ENCODE peak calls at places on chromosomes 4 and X, in four cellular contexts. R, W, T and E are unnamed samples.

GRCh38 chrX:153885968-153886903 is at the start of gene L1CAM:
- DNase-seq in R (no peak), W (peak), T (no peak), E (no peak)

GRCh38 chr4:3307060-3307459 is 14.2 kb downstream of the RGS12 start:
- DNase-seq in R (no peak), W (no peak), T (peak), E (peak)

GRCh38 chr4:133555671-133556070 is 406.6 kb downstream of the PCDH10 start:
- DNase-seq in R (no peak), W (peak), T (no peak), E (no peak)

GRCh38 chr4:63524764-63525163 is 884.5 kb downstream of the TECRL start:
- DNase-seq in R (no peak), W (no peak), T (no peak), E (no peak)

GRCh38 chr4:113540859-113541258 is 220.7 kb downstream of the CAMK2D start:
- DNase-seq in R (peak), W (no peak), T (no peak), E (no peak)

GRCh38 chr4:99640676-99641075 is 17.0 kb downstream of the C4orf54 start:
- DNase-seq in R (no peak), W (no peak), T (no peak), E (no peak)

GRCh38 chr4:31984872-31985271 is 1264.7 kb downstream of the PCDH7 start:
- DNase-seq in R (no peak), W (peak), T (no peak), E (no peak)

GRCh38 chrX:30313322-30313721 is 4.1 kb upstream of the NR0B1 start:
- DNase-seq in R (no peak), W (no peak), T (no peak), E (no peak)

GRCh38 chrX:83008415-83008814 is 499.7 kb upstream of the POU3F4 start:
- DNase-seq in R (no peak), W (peak), T (no peak), E (no peak)

GRCh38 chr4:38020386-38020785 is 60.2 kb downstream of the PTTG2 start:
- DNase-seq in R (no peak), W (no peak), T (no peak), E (no peak)

GRCh38 chr4:126614456-126614855 is 1018.3 kb upstream of the INTU start:
- DNase-seq in R (no peak), W (no peak), T (no peak), E (no peak)

GRCh38 chr4:177573487-177573886 is 131.2 kb upstream of the AGA start:
- DNase-seq in R (no peak), W (peak), T (no peak), E (no peak)

GRCh38 chr4:78356251-78356650 is 195.3 kb upstream of the ANXA3 start:
- DNase-seq in R (no peak), W (no peak), T (no peak), E (no peak)

GRCh38 chr4:7872264-7872771 is 67.3 kb downstream of the AFAP1 start:
- DNase-seq in R (peak), W (peak), T (no peak), E (no peak)

GRCh38 chr4:37825943-37826281 is 574 bp upstream of the PGM2 start:
- DNase-seq in R (peak), W (no peak), T (no peak), E (no peak)

GRCh38 chr4:25977397-25978170 is 63.6 kb downstream of the SMIM20 start:
- DNase-seq in R (no peak), W (no peak), T (no peak), E (no peak)

GRCh38 chrX:12263211-12263610 is 124.9 kb downstream of the FRMPD4 start:
- DNase-seq in R (no peak), W (peak), T (no peak), E (no peak)

GRCh38 chr4:82562553-82562854 is 716 bp upstream of the TMEM150C start:
- DNase-seq in R (peak), W (no peak), T (no peak), E (no peak)

GRCh38 chrX:43560247-43560946 is 95.7 kb upstream of the MAOA start:
- DNase-seq in R (no peak), W (peak), T (no peak), E (no peak)

GRCh38 chrX:153888344-153888743 is 2.4 kb upstream of the L1CAM start:
- DNase-seq in R (no peak), W (no peak), T (no peak), E (no peak)

GRCh38 chr4:64822405-64822804 is 413.2 kb upstream of the TECRL start:
- DNase-seq in R (no peak), W (no peak), T (no peak), E (no peak)

GRCh38 chrX:64894454-64895038 is 81.7 kb downstream of the ZC4H2 start:
- DNase-seq in R (no peak), W (peak), T (no peak), E (no peak)

GRCh38 chr4:78691333-78691732 is 84.8 kb upstream of the BMP2K start:
- DNase-seq in R (no peak), W (no peak), T (no peak), E (no peak)

GRCh38 chrX:136457303-136457917 is 30.3 kb upstream of the BRS3 start:
- DNase-seq in R (no peak), W (no peak), T (no peak), E (no peak)

GRCh38 chrX:118116308-118117068 is at the start of gene KLHL13:
- DNase-seq in R (peak), W (peak), T (peak), E (peak)

GRCh38 chr4:98516042-98516440 is 142.4 kb downstream of the TSPAN5 start:
- DNase-seq in R (no peak), W (peak), T (no peak), E (no peak)

GRCh38 chr4:27278615-27279014 is 418.0 kb downstream of the STIM2 start:
- DNase-seq in R (no peak), W (peak), T (no peak), E (peak)

GRCh38 chrX:134529481-134529880 is 69.5 kb downstream of the HPRT1 start:
- DNase-seq in R (no peak), W (no peak), T (no peak), E (no peak)

GRCh38 chr4:29553842-29554241 is 1166.3 kb upstream of the PCDH7 start:
- DNase-seq in R (no peak), W (peak), T (no peak), E (no peak)

GRCh38 chr4:90118547-90119211 is 8.5 kb upstream of the CCSER1 start:
- DNase-seq in R (no peak), W (no peak), T (no peak), E (no peak)

GRCh38 chrX:77785400-77785745 is 643 bp downstream of the ATRX start:
- DNase-seq in R (peak), W (peak), T (no peak), E (no peak)

GRCh38 chr4:64250061-64250460 is 159.2 kb downstream of the TECRL start:
- DNase-seq in R (no peak), W (no peak), T (no peak), E (no peak)

GRCh38 chr4:112127736-112128322 is 17.4 kb upstream of the FAM241A start:
- DNase-seq in R (no peak), W (peak), T (no peak), E (no peak)

GRCh38 chr4:62161446-62161845 is 961.3 kb downstream of the ADGRL3 start:
- DNase-seq in R (no peak), W (no peak), T (no peak), E (no peak)

DNA sequence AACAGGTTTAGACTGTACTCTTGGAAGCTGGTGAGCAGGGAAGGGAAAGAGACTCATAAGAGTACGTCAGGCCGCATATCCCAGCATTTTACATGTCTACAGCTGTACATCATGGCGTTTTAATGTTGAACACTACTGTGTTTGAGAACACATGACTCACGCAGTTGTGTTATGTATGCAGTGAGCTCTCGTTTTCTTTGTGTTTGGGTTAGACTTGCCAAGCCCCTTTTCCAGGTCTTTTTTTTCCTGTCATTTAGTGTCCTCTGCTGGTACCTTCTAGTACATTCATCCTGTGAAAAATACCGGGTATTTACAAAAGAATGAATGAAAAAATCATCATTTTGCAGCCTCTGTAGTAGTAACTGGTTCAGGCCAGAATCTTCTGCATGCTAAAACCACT is 35.3 kb downstream of the SMS start:
- DNase-seq in R (no peak), W (peak), T (no peak), E (no peak)
- TF ChIP-seq CTCF in R (peak), W (peak), T (peak), E (peak)

GRCh38 chr4:5710065-5710961 is 688 bp upstream of the EVC start:
- DNase-seq in R (no peak), W (peak), T (no peak), E (no peak)
- TF ChIP-seq CTCF in R (peak), W (peak), T (no peak), E (peak)

GRCh38 chrX:48511561-48511960 is 2.8 kb downstream of the PORCN start:
- DNase-seq in R (no peak), W (no peak), T (no peak), E (no peak)
- TF ChIP-seq CTCF in R (peak), W (peak), T (no peak), E (peak)

GRCh38 chr4:24793219-24794005 is 2.0 kb upstream of the SOD3 start:
- DNase-seq in R (no peak), W (peak), T (no peak), E (no peak)
- TF ChIP-seq CTCF in R (peak), W (peak), T (no peak), E (peak)

GRCh38 chr4:172865531-172866127 is 303.0 kb upstream of the GALNT7 start:
- DNase-seq in R (no peak), W (peak), T (no peak), E (no peak)
- TF ChIP-seq CTCF in R (no peak), W (no peak), T (no peak), E (no peak)

DNA sequence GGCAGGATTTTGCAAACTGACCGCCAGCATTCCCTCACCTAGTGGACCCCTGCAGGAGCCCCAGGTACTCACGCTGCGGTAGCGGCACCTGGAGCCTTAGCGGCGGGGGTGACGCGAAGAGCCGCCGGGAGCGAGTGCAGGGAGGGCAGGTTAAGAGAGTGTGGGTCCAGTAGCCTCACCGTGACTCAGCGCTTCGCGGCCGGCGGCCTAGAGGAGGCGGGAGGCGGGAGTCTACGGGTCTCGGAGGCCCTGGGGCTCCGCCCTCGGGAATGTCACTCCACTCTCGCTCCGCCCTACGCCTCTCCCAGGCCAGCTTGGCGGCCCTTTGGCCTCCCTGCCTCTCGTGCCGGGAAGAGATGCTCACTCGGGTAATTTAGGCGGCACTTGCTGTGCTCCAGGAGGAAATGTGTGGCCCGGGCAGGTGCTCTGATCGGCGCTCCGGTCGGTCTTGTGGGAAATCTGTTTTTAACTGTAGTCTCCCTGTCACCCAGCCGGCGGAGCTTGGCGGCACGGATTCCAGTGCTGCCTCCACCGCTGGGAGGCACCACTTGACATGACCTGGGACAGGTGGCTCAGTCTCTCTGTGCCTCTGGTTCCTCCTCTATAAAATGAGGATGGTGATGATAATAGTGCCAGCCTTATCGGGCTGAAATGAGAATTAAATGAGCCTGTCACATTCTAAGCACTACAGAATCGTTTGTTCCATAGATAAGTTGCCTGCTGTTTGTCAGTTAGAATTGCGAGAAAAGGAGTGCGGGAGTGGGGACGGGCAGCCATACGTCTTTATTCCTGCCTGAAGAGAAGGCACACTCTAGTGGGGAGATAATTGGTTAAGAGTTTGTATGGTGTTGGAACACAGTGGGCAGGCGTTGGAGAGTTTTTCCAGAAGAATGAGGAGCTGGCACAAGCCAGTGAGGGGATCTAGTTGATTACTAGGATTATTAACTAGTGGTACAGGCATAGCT is at the start of gene PIR:
- DNase-seq in R (peak), W (peak), T (peak), E (peak)
- TF ChIP-seq CTCF in R (peak), W (peak), T (peak), E (peak)

GRCh38 chr4:110480031-110480549 is 4.1 kb downstream of the ENPEP start:
- DNase-seq in R (peak), W (peak), T (no peak), E (no peak)
- TF ChIP-seq CTCF in R (peak), W (peak), T (no peak), E (peak)

GRCh38 chr4:77193511-77194236 is 36.7 kb downstream of the CCNG2 start:
- DNase-seq in R (peak), W (no peak), T (no peak), E (no peak)
- TF ChIP-seq CTCF in R (no peak), W (no peak), T (no peak), E (no peak)

GRCh38 chr4:110586137-110586850 is 36.6 kb downstream of the PITX2 start:
- DNase-seq in R (no peak), W (peak), T (no peak), E (no peak)
- TF ChIP-seq CTCF in R (peak), W (peak), T (peak), E (peak)